ENCODE peak calls at places on chromosomes 12 and 14, in eight cellular contexts. One of them, this sample, is unnamed.

GRCh38 chr12:121442028-121442948 is 42.4 kb downstream of the RNF34 start:
- DNase-seq in body of pancreas: no peak
- DNase-seq in right atrium auricular region: no peak
- DNase-seq in PC-9: no peak
- DNase-seq in uterus: no peak
- DNase-seq in ascending aorta: no peak
- DNase-seq in osteoblast: no peak
- DNase-seq in Peyer's patch: no peak
- DNase-seq in this sample: no peak

GRCh38 chr14:81474685-81475324 is 58.8 kb downstream of the SEL1L start:
- DNase-seq in body of pancreas: no peak
- DNase-seq in right atrium auricular region: no peak
- DNase-seq in PC-9: no peak
- DNase-seq in uterus: no peak
- DNase-seq in ascending aorta: no peak
- DNase-seq in osteoblast: no peak
- DNase-seq in Peyer's patch: no peak
- DNase-seq in this sample: no peak

GRCh38 chr12:116442981-116443380 is 116.2 kb upstream of the MAP1LC3B2 start:
- DNase-seq in body of pancreas: peak; percentile 50
- DNase-seq in right atrium auricular region: no peak
- DNase-seq in PC-9: no peak
- DNase-seq in uterus: no peak
- DNase-seq in ascending aorta: no peak
- DNase-seq in osteoblast: no peak
- DNase-seq in Peyer's patch: no peak
- DNase-seq in this sample: no peak

GRCh38 chr12:2299207-2299606 is 246.4 kb downstream of the CACNA1C start:
- DNase-seq in body of pancreas: peak; percentile 49
- DNase-seq in right atrium auricular region: no peak
- DNase-seq in PC-9: no peak
- DNase-seq in uterus: no peak
- DNase-seq in ascending aorta: no peak
- DNase-seq in osteoblast: no peak
- DNase-seq in Peyer's patch: no peak
- DNase-seq in this sample: no peak

GRCh38 chr12:121522962-121523361 is 57.9 kb downstream of the KDM2B start:
- DNase-seq in body of pancreas: no peak
- DNase-seq in right atrium auricular region: no peak
- DNase-seq in PC-9: no peak
- DNase-seq in uterus: no peak
- DNase-seq in ascending aorta: no peak
- DNase-seq in osteoblast: no peak
- DNase-seq in Peyer's patch: peak; percentile 54
- DNase-seq in this sample: no peak

GRCh38 chr14:36659822-36660735 is 1.6 kb upstream of the PAX9 start:
- DNase-seq in body of pancreas: no peak
- DNase-seq in right atrium auricular region: no peak
- DNase-seq in PC-9: no peak
- DNase-seq in uterus: no peak
- DNase-seq in ascending aorta: no peak
- DNase-seq in osteoblast: peak; percentile 74
- DNase-seq in Peyer's patch: no peak
- DNase-seq in this sample: no peak

GRCh38 chr12:72271741-72272661 is at the start of gene TRHDE:
- DNase-seq in body of pancreas: peak; percentile 79
- DNase-seq in right atrium auricular region: peak; percentile 59
- DNase-seq in PC-9: no peak
- DNase-seq in uterus: peak; percentile 48
- DNase-seq in ascending aorta: no peak
- DNase-seq in osteoblast: peak; percentile 86
- DNase-seq in Peyer's patch: no peak
- DNase-seq in this sample: no peak

GRCh38 chr14:94041551-94042346 is 15.6 kb downstream of the OTUB2 start:
- DNase-seq in body of pancreas: no peak
- DNase-seq in right atrium auricular region: no peak
- DNase-seq in PC-9: no peak
- DNase-seq in uterus: no peak
- DNase-seq in ascending aorta: no peak
- DNase-seq in osteoblast: peak; percentile 93
- DNase-seq in Peyer's patch: no peak
- DNase-seq in this sample: no peak

GRCh38 chr12:117045175-117045997 is 53.8 kb downstream of the TESC start:
- DNase-seq in body of pancreas: no peak
- DNase-seq in right atrium auricular region: no peak
- DNase-seq in PC-9: no peak
- DNase-seq in uterus: no peak
- DNase-seq in ascending aorta: no peak
- DNase-seq in osteoblast: peak; percentile 75
- DNase-seq in Peyer's patch: no peak
- DNase-seq in this sample: peak; percentile 48

GRCh38 chr12:80195143-80195726 is 95.9 kb downstream of the OTOGL start:
- DNase-seq in body of pancreas: peak; percentile 25
- DNase-seq in right atrium auricular region: no peak
- DNase-seq in PC-9: no peak
- DNase-seq in uterus: no peak
- DNase-seq in ascending aorta: no peak
- DNase-seq in osteoblast: peak; percentile 3
- DNase-seq in Peyer's patch: no peak
- DNase-seq in this sample: no peak
- TF ChIP-seq CTCF in body of pancreas: peak; percentile 43
- TF ChIP-seq CTCF in right atrium auricular region: no peak
- TF ChIP-seq CTCF in PC-9: peak; percentile 69
- TF ChIP-seq CTCF in uterus: peak; percentile 41
- TF ChIP-seq CTCF in ascending aorta: no peak
- TF ChIP-seq CTCF in osteoblast: peak; percentile 82
- TF ChIP-seq CTCF in Peyer's patch: peak; percentile 63
- TF ChIP-seq CTCF in this sample: peak; percentile 54

GRCh38 chr12:52606581-52607241 is 5.4 kb upstream of the KRT72 start:
- DNase-seq in body of pancreas: no peak
- DNase-seq in right atrium auricular region: peak; percentile 38
- DNase-seq in PC-9: no peak
- DNase-seq in uterus: no peak
- DNase-seq in ascending aorta: no peak
- DNase-seq in osteoblast: no peak
- DNase-seq in Peyer's patch: no peak
- DNase-seq in this sample: no peak

GRCh38 chr12:52602552-52602951 is 1.3 kb upstream of the KRT72 start:
- DNase-seq in body of pancreas: no peak
- DNase-seq in right atrium auricular region: peak; percentile 47
- DNase-seq in PC-9: no peak
- DNase-seq in uterus: no peak
- DNase-seq in ascending aorta: no peak
- DNase-seq in osteoblast: no peak
- DNase-seq in Peyer's patch: no peak
- DNase-seq in this sample: no peak

GRCh38 chr12:52605542-52605941 is 4.3 kb upstream of the KRT72 start:
- DNase-seq in body of pancreas: no peak
- DNase-seq in right atrium auricular region: no peak
- DNase-seq in PC-9: no peak
- DNase-seq in uterus: no peak
- DNase-seq in ascending aorta: no peak
- DNase-seq in osteoblast: no peak
- DNase-seq in Peyer's patch: no peak
- DNase-seq in this sample: no peak

GRCh38 chr12:52603314-52603713 is 2.1 kb upstream of the KRT72 start:
- DNase-seq in body of pancreas: no peak
- DNase-seq in right atrium auricular region: peak; percentile 23
- DNase-seq in PC-9: no peak
- DNase-seq in uterus: no peak
- DNase-seq in ascending aorta: no peak
- DNase-seq in osteoblast: no peak
- DNase-seq in Peyer's patch: no peak
- DNase-seq in this sample: no peak

GRCh38 chr12:52604859-52605258 is 3.6 kb upstream of the KRT72 start:
- DNase-seq in body of pancreas: no peak
- DNase-seq in right atrium auricular region: peak; percentile 44
- DNase-seq in PC-9: no peak
- DNase-seq in uterus: no peak
- DNase-seq in ascending aorta: no peak
- DNase-seq in osteoblast: no peak
- DNase-seq in Peyer's patch: no peak
- DNase-seq in this sample: no peak
- H3K4me1 ChIP-seq in body of pancreas: no peaks in the 10 kb centered on the region
- H3K4me1 ChIP-seq in right atrium auricular region: peaks cover 4% of the 10 kb centered on the region
- H3K4me1 ChIP-seq in PC-9: no peaks in the 10 kb centered on the region
- H3K4me1 ChIP-seq in uterus: no peaks in the 10 kb centered on the region
- H3K4me1 ChIP-seq in ascending aorta: no peaks in the 10 kb centered on the region
- H3K4me1 ChIP-seq in osteoblast: no peaks in the 10 kb centered on the region
- H3K4me1 ChIP-seq in Peyer's patch: no peaks in the 10 kb centered on the region
- H3K4me1 ChIP-seq in this sample: no peaks in the 10 kb centered on the region

GRCh38 chr12:48261773-48262172 is 58.7 kb upstream of the OR10AD1 start:
- DNase-seq in body of pancreas: no peak
- DNase-seq in right atrium auricular region: no peak
- DNase-seq in PC-9: no peak
- DNase-seq in uterus: no peak
- DNase-seq in ascending aorta: no peak
- DNase-seq in osteoblast: no peak
- DNase-seq in Peyer's patch: no peak
- DNase-seq in this sample: no peak

GRCh38 chr12:48265792-48266191 is 62.7 kb upstream of the OR10AD1 start:
- DNase-seq in body of pancreas: no peak
- DNase-seq in right atrium auricular region: no peak
- DNase-seq in PC-9: no peak
- DNase-seq in uterus: no peak
- DNase-seq in ascending aorta: no peak
- DNase-seq in osteoblast: no peak
- DNase-seq in Peyer's patch: no peak
- DNase-seq in this sample: no peak

GRCh38 chr12:48266826-48267225 is 63.7 kb upstream of the OR10AD1 start:
- DNase-seq in body of pancreas: no peak
- DNase-seq in right atrium auricular region: no peak
- DNase-seq in PC-9: no peak
- DNase-seq in uterus: no peak
- DNase-seq in ascending aorta: no peak
- DNase-seq in osteoblast: no peak
- DNase-seq in Peyer's patch: no peak
- DNase-seq in this sample: no peak

DNA sequence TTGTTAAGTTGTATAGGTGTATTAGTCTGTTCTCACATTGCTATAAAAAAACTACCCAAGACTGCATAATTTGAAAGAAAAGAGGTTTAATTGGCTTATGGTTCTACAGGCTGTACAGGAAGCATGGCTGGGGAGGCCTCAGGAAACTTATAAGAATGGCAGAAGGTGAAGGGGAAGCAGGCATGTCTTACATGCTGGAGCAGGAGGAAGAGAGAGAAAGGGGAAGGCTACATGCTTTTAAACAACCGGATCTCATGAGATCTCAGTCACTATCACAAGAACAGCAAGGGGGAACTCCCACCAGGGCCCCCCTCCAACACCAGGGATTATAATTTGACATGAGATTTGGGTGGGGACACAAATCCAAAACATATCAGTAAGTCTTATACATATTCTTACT is 60.5 kb upstream of the OR10AD1 start:
- DNase-seq in body of pancreas: no peak
- DNase-seq in right atrium auricular region: no peak
- DNase-seq in PC-9: no peak
- DNase-seq in uterus: no peak
- DNase-seq in ascending aorta: no peak
- DNase-seq in osteoblast: no peak
- DNase-seq in Peyer's patch: no peak
- DNase-seq in this sample: no peak
- H3K4me3 ChIP-seq in body of pancreas: no peak overlapping the region
- H3K4me3 ChIP-seq in right atrium auricular region: no peak overlapping the region
- H3K4me3 ChIP-seq in PC-9: no peak overlapping the region
- H3K4me3 ChIP-seq in uterus: no peak overlapping the region
- H3K4me3 ChIP-seq in ascending aorta: no peak overlapping the region
- H3K4me3 ChIP-seq in osteoblast: no peak overlapping the region
- H3K4me3 ChIP-seq in Peyer's patch: no peak overlapping the region
- H3K4me3 ChIP-seq in this sample: no peak overlapping the region

GRCh38 chr12:45049912-45050318 is 984 bp downstream of the DBX2 start:
- DNase-seq in body of pancreas: no peak
- DNase-seq in right atrium auricular region: no peak
- DNase-seq in PC-9: no peak
- DNase-seq in uterus: no peak
- DNase-seq in ascending aorta: no peak
- DNase-seq in osteoblast: no peak
- DNase-seq in Peyer's patch: no peak
- DNase-seq in this sample: peak; percentile 47
- TF ChIP-seq CTCF in body of pancreas: no peak
- TF ChIP-seq CTCF in right atrium auricular region: no peak
- TF ChIP-seq CTCF in PC-9: no peak
- TF ChIP-seq CTCF in uterus: no peak
- TF ChIP-seq CTCF in ascending aorta: no peak
- TF ChIP-seq CTCF in osteoblast: no peak
- TF ChIP-seq CTCF in Peyer's patch: no peak
- TF ChIP-seq CTCF in this sample: no peak

DNA sequence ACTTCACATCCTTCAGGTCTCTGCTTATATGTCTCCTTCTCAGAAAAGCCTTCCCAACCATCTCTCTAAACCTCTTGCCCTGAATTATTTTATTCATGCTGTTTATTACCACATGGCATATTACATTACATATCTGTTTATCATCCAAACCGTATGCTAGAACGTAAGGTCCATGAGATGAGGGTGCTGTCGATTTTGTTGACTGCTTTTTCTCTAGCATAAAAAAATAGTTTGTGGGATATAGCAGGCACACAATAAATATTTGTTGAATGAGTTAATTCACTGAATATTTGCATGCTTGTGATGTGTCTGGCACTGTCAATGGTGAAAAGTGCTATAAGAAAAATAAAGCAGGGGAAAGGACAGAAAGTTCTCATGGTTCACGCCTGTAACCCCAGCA is 22.9 kb downstream of the SAMD4A start:
- DNase-seq in body of pancreas: no peak
- DNase-seq in right atrium auricular region: no peak
- DNase-seq in PC-9: no peak
- DNase-seq in uterus: no peak
- DNase-seq in ascending aorta: no peak
- DNase-seq in osteoblast: no peak
- DNase-seq in Peyer's patch: no peak
- DNase-seq in this sample: no peak
- H3K4me1 ChIP-seq in body of pancreas: no peaks in the 10 kb centered on the region
- H3K4me1 ChIP-seq in right atrium auricular region: peaks cover 35% of the 10 kb centered on the region
- H3K4me1 ChIP-seq in PC-9: peaks cover 26% of the 10 kb centered on the region
- H3K4me1 ChIP-seq in uterus: peaks cover 5% of the 10 kb centered on the region
- H3K4me1 ChIP-seq in ascending aorta: peaks cover 24% of the 10 kb centered on the region
- H3K4me1 ChIP-seq in osteoblast: peaks cover 40% of the 10 kb centered on the region
- H3K4me1 ChIP-seq in Peyer's patch: no peaks in the 10 kb centered on the region
- H3K4me1 ChIP-seq in this sample: peaks cover 57% of the 10 kb centered on the region

DNA sequence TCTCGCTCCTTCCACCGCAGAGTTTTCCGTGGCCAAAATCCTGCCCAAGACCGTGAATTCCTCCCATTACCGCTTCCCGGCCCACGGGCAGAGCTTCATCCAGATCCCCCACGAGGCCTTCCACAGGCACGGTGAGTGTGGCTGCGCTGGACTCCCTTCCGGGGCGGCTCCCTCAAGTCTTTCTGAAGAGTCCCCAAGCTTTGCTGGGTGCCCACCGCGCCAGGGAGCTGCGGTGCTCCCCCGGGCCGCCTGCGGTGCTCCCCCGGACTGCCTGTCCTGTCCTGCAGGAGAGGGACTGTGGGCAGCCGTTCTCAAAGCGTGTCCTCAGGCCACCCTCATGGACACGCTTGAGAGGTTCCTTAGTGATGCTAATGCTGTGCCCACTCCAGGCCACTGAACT is 50.5 kb downstream of the ADGRD1 start:
- DNase-seq in body of pancreas: no peak
- DNase-seq in right atrium auricular region: no peak
- DNase-seq in PC-9: no peak
- DNase-seq in uterus: no peak
- DNase-seq in ascending aorta: no peak
- DNase-seq in osteoblast: peak; percentile 45
- DNase-seq in Peyer's patch: no peak
- DNase-seq in this sample: no peak
- H3K4me3 ChIP-seq in body of pancreas: no peak overlapping the region
- H3K4me3 ChIP-seq in right atrium auricular region: no peak overlapping the region
- H3K4me3 ChIP-seq in PC-9: no peak overlapping the region
- H3K4me3 ChIP-seq in uterus: no peak overlapping the region
- H3K4me3 ChIP-seq in ascending aorta: no peak overlapping the region
- H3K4me3 ChIP-seq in osteoblast: no peak overlapping the region
- H3K4me3 ChIP-seq in Peyer's patch: no peak overlapping the region
- H3K4me3 ChIP-seq in this sample: no peak overlapping the region

This sample was measured in psoas muscle.